ENCODE peak calls at places on chromosomes 7 and 10, in four cellular contexts. F is GM12878, M is HepG2, G is K562. P is an unnamed sample.

GRCh38 chr10:73956476-73957338 is 41.2 kb upstream of the VCL start:
- DNase-seq in F (peak; percentile 66), M (no peak), G (peak; percentile 44), P (no peak)

GRCh38 chr7:193538-194256 is 1.3 kb downstream of the FAM20C start:
- DNase-seq in F (no peak), M (no peak), G (no peak), P (no peak)

GRCh38 chr10:121886997-121887622 is 40.7 kb downstream of the ATE1 start:
- DNase-seq in F (no peak), M (peak; percentile 61), G (peak; percentile 44), P (peak; percentile 83)

GRCh38 chr10:130739757-130740145 is 571.8 kb downstream of the TCERG1L start:
- DNase-seq in F (no peak), M (no peak), G (no peak), P (no peak)

GRCh38 chr10:52563361-52563760 is 209.2 kb downstream of the MBL2 start:
- DNase-seq in F (no peak), M (no peak), G (no peak), P (no peak)

GRCh38 chr7:151756076-151756731 is 120.7 kb downstream of the PRKAG2 start:
- DNase-seq in F (no peak), M (no peak), G (peak; percentile 36), P (no peak)

GRCh38 chr10:70743879-70744278 is 41.3 kb downstream of the TBATA start:
- DNase-seq in F (no peak), M (no peak), G (peak; percentile 72), P (no peak)

GRCh38 chr10:50540069-50540825 is 83.5 kb downstream of the SGMS1 start:
- DNase-seq in F (no peak), M (no peak), G (no peak), P (no peak)

GRCh38 chr10:58424176-58424575 is 39.0 kb downstream of the TFAM start:
- DNase-seq in F (no peak), M (no peak), G (no peak), P (no peak)

GRCh38 chr10:98030991-98031431 is 590 bp upstream of the CRTAC1 start:
- DNase-seq in F (no peak), M (no peak), G (no peak), P (peak; percentile 26)

GRCh38 chr10:75395171-75395954 is 6.2 kb downstream of the ZNF503 start:
- DNase-seq in F (no peak), M (no peak), G (peak; percentile 92), P (no peak)

GRCh38 chr7:641269-641671 is 85.2 kb upstream of the DNAAF5 start:
- DNase-seq in F (no peak), M (no peak), G (no peak), P (no peak)

GRCh38 chr10:3639546-3639945 is 145.5 kb downstream of the KLF6 start:
- DNase-seq in F (no peak), M (no peak), G (no peak), P (no peak)

GRCh38 chr7:101179117-101179779 is 845 bp downstream of the NAT16 start:
- DNase-seq in F (no peak), M (no peak), G (peak; percentile 29), P (no peak)

GRCh38 chr10:30215131-30215530 is 133.9 kb downstream of the MTPAP start:
- DNase-seq in F (no peak), M (no peak), G (no peak), P (no peak)

GRCh38 chr10:16581202-16581601 is 59.5 kb upstream of the C1QL3 start:
- DNase-seq in F (no peak), M (no peak), G (no peak), P (no peak)

GRCh38 chr7:40673285-40673684 is 538.5 kb downstream of the SUGCT start:
- DNase-seq in F (no peak), M (no peak), G (no peak), P (no peak)

GRCh38 chr10:30985552-30985951 is 46.1 kb downstream of the ZNF438 start:
- DNase-seq in F (no peak), M (no peak), G (no peak), P (no peak)

GRCh38 chr7:75869776-75870379 is 9.0 kb upstream of the RHBDD2 start:
- DNase-seq in F (no peak), M (no peak), G (no peak), P (no peak)

GRCh38 chr7:120272261-120272895 is 597 bp upstream of the KCND2 start:
- DNase-seq in F (peak; percentile 27), M (peak; percentile 22), G (peak; percentile 69), P (peak; percentile 55)

GRCh38 chr7:13988765-13989137 is 715 bp downstream of the ETV1 start:
- DNase-seq in F (no peak), M (no peak), G (no peak), P (peak; percentile 8)

GRCh38 chr10:69451209-69451783 is at the start of gene TSPAN15:
- DNase-seq in F (peak; percentile 45), M (peak; percentile 68), G (peak; percentile 95), P (peak; percentile 94)

GRCh38 chr7:26603631-26604030 is 260.8 kb downstream of the SKAP2 start:
- DNase-seq in F (no peak), M (no peak), G (no peak), P (no peak)

GRCh38 chr7:26618898-26619297 is 245.5 kb downstream of the SKAP2 start:
- DNase-seq in F (no peak), M (no peak), G (peak; percentile 20), P (no peak)

GRCh38 chr10:125871341-125871740 is 9.8 kb downstream of the DHX32 start:
- DNase-seq in F (no peak), M (no peak), G (no peak), P (no peak)

GRCh38 chr10:132886211-132887099 is 55.9 kb downstream of the CFAP46 start:
- DNase-seq in F (no peak), M (peak; percentile 7), G (no peak), P (no peak)

GRCh38 chr10:88979603-88980002 is 11.0 kb upstream of the FAS start:
- DNase-seq in F (no peak), M (no peak), G (no peak), P (no peak)

GRCh38 chr7:128777156-128778123 is 1.8 kb upstream of the OPN1SW start:
- DNase-seq in F (no peak), M (peak; percentile 45), G (no peak), P (no peak)

GRCh38 chr7:98399462-98399861 is 1.4 kb downstream of the BAIAP2L1 start:
- DNase-seq in F (no peak), M (no peak), G (no peak), P (no peak)

GRCh38 chr7:119037941-119038340 is 813.4 kb downstream of the ANKRD7 start:
- DNase-seq in F (no peak), M (no peak), G (no peak), P (no peak)

GRCh38 chr7:153386581-153386980 is 627.0 kb downstream of the ACTR3B start:
- DNase-seq in F (no peak), M (no peak), G (no peak), P (no peak)

GRCh38 chr10:106310596-106310995 is 853.9 kb downstream of the SORCS1 start:
- DNase-seq in F (no peak), M (no peak), G (no peak), P (no peak)

GRCh38 chr7:132135986-132136385 is 440.3 kb downstream of the PLXNA4 start:
- DNase-seq in F (no peak), M (no peak), G (no peak), P (no peak)

GRCh38 chr7:105723582-105723981 is 142.3 kb upstream of the EFCAB10 start:
- DNase-seq in F (no peak), M (no peak), G (no peak), P (no peak)

GRCh38 chr7:151598045-151598444 is 78.3 kb upstream of the RHEB start:
- DNase-seq in F (no peak), M (peak; percentile 29), G (no peak), P (no peak)

GRCh38 chr7:22728416-22729029 is 1.5 kb downstream of the IL6 start:
- DNase-seq in F (no peak), M (peak; percentile 29), G (peak; percentile 48), P (peak; percentile 46)
- TF ChIP-seq TARDBP in F (no peak), M (no peak), G (no peak), P (no peak)

DNA sequence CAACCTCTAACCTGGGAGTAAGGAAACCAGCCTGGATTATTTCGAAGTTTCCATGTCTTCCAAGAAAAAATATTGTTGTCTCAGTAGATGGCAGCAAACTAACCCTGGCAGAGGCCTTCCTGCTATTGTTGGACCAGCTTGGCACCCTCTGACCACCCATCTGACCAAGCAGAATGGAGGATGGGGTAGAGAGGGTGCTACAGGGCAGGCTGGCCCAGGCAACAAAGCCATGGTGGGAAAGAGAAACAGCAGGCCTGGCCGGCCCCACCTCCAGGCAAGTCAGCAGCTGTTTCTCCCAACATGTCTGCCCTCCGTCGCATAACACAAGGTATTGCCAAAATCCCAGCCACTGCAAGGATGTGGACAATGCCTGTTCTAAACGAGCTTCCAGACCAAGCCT is 95.0 kb downstream of the FAM53B start:
- DNase-seq in F (no peak), M (no peak), G (no peak), P (no peak)
- TF ChIP-seq TARDBP in F (no peak), M (no peak), G (no peak), P (no peak)

GRCh38 chr10:43862756-43863155 is 214.1 kb upstream of the ZNF32 start:
- DNase-seq in F (no peak), M (no peak), G (no peak), P (no peak)
- TF ChIP-seq TARDBP in F (no peak), M (no peak), G (no peak), P (no peak)

DNA sequence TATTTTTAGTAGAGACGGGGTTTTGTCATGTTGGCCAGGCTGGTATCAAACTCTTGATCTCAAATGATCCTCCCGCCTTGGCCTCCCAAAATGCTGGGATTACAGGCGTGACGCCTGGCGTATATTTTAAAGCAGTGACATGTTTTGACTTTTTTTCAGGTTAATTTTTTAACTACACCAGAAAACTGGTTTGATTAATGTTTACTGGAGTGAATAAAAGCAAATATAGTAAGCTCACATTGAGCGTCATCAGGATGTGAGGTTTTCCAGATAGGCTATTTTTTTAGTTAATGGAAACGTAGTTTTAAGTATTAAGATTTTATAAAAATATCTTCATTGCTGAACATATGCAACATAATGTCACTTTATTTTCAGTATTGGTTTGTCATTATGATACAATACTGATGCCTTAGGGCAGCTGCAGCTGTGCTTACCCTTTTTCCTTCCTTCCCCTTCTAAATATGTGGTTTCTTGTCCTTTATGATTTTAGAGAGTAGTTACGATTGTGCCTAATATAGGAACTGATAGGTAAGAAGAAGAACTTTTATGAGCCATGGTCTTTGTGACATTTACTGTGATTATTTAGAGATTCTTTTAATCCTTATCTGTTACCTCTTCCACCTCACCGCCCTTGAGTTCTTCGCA is 37.3 kb downstream of the TMEM60 start:
- DNase-seq in F (no peak), M (no peak), G (no peak), P (no peak)
- TF ChIP-seq TARDBP in F (no peak), M (no peak), G (no peak), P (no peak)

GRCh38 chr7:114081606-114082425 is 163.0 kb upstream of the PPP1R3A start:
- DNase-seq in F (no peak), M (peak; percentile 16), G (no peak), P (peak; percentile 30)
- TF ChIP-seq TARDBP in F (no peak), M (no peak), G (no peak), P (no peak)

DNA sequence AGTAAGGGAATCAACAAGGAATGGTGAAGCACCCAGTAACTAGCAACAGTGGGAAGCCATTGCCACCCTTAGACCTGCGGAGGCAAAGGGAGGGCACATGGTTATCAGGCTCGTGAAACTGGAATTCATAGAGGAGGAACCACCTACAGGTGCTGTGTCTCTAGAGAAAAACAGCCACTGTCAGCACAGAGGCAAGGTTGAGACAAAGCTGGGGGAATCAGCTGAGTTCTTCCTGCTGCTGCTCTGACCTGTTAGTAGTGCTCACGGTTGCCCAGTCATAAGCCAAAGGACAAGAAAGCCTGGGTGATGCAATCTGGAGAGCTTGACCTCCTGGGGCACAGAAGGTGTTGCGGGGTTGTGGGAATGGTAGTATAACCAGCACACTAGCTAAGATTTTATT is 110.1 kb downstream of the TPST1 start:
- DNase-seq in F (no peak), M (no peak), G (no peak), P (no peak)
- TF ChIP-seq TARDBP in F (no peak), M (no peak), G (no peak), P (no peak)

GRCh38 chr7:28392289-28392688 is 20.0 kb upstream of the CREB5 start:
- DNase-seq in F (no peak), M (no peak), G (no peak), P (no peak)
- TF ChIP-seq TARDBP in F (no peak), M (no peak), G (no peak), P (no peak)